ENCODE peak calls at places on chromosomes 6 and 20, in six cellular contexts. One of them, this sample, is unnamed.

GRCh38 chr6:81793811-81794210 is 41.3 kb upstream of the TENT5A start:
- DNase-seq in A549: no peak
- DNase-seq in H1: no peak
- DNase-seq in HepG2: no peak
- DNase-seq in endothelial cell of umbilical vein: no peak
- DNase-seq in K562: no peak
- DNase-seq in this sample: no peak

GRCh38 chr20:31671324-31671723 is 33.6 kb downstream of the COX4I2 start:
- DNase-seq in A549: no peak
- DNase-seq in K562: no peak
- DNase-seq in HepG2: no peak
- DNase-seq in H1: no peak
- DNase-seq in endothelial cell of umbilical vein: no peak
- DNase-seq in this sample: no peak

GRCh38 chr6:151025076-151025475 is 159.6 kb downstream of the MTHFD1L start:
- DNase-seq in endothelial cell of umbilical vein: no peak
- DNase-seq in K562: no peak
- DNase-seq in H1: no peak
- DNase-seq in HepG2: no peak
- DNase-seq in A549: no peak
- DNase-seq in this sample: no peak

GRCh38 chr6:14474816-14475215 is 357.2 kb downstream of the CD83 start:
- DNase-seq in K562: peak
- DNase-seq in endothelial cell of umbilical vein: no peak
- DNase-seq in A549: no peak
- DNase-seq in HepG2: no peak
- DNase-seq in H1: no peak
- DNase-seq in this sample: no peak

GRCh38 chr20:20364016-20364746 is 3.7 kb upstream of the INSM1 start:
- DNase-seq in H1: peak
- DNase-seq in endothelial cell of umbilical vein: no peak
- DNase-seq in K562: no peak
- DNase-seq in A549: no peak
- DNase-seq in HepG2: no peak
- DNase-seq in this sample: peak

GRCh38 chr20:20369353-20370086 is 1.6 kb downstream of the INSM1 start:
- DNase-seq in HepG2: no peak
- DNase-seq in A549: peak
- DNase-seq in endothelial cell of umbilical vein: no peak
- DNase-seq in H1: peak
- DNase-seq in K562: no peak
- DNase-seq in this sample: peak

GRCh38 chr6:112879920-112880413 is 532.8 kb downstream of the RFPL4B start:
- DNase-seq in A549: peak
- DNase-seq in endothelial cell of umbilical vein: no peak
- DNase-seq in H1: peak
- DNase-seq in HepG2: peak
- DNase-seq in K562: peak
- DNase-seq in this sample: peak

GRCh38 chr6:157614026-157614484 is 209.0 kb upstream of the SNX9 start:
- DNase-seq in H1: no peak
- DNase-seq in HepG2: peak
- DNase-seq in endothelial cell of umbilical vein: no peak
- DNase-seq in A549: no peak
- DNase-seq in K562: no peak
- DNase-seq in this sample: no peak

GRCh38 chr6:21402368-21402767 is 191.2 kb upstream of the SOX4 start:
- DNase-seq in HepG2: no peak
- DNase-seq in K562: no peak
- DNase-seq in H1: no peak
- DNase-seq in A549: no peak
- DNase-seq in endothelial cell of umbilical vein: no peak
- DNase-seq in this sample: no peak

GRCh38 chr20:854601-855000 is 21.1 kb downstream of the FAM110A start:
- DNase-seq in H1: no peak
- DNase-seq in endothelial cell of umbilical vein: no peak
- DNase-seq in K562: no peak
- DNase-seq in HepG2: no peak
- DNase-seq in A549: no peak
- DNase-seq in this sample: no peak

DNA sequence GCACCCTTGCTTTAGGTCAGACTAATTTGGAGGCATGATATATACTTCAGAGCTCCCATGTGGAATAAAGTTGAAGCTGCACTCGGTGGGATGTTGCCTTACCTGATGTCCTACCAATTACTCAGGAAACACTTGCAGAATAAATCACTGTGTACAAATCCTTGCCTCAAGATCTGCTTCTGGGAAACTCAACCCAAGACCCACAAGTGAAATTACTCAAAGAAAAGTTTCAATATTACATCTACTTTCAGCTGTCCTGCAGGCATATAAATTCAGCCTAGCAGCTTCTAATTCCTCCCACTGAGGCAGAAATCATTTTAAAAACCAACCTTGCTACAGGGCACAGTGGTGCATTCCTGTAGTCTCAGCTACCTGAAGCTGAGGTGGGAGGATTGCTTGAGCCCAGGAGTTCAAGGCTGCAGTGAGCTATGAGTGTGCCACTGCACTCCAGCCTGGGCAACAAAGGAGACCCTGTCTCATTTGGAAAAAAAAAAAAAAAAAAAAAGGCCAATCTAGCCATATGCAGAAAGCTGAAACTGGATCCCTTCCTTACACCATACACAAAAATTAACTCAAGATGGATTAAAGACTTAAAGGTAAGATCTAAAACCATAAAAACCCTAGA is 20.7 kb upstream of the DCDC2 start:
- DNase-seq in H1: no peak
- DNase-seq in A549: no peak
- DNase-seq in HepG2: peak
- DNase-seq in endothelial cell of umbilical vein: no peak
- DNase-seq in K562: no peak
- DNase-seq in this sample: no peak
- TF ChIP-seq JUN in H1: no peak
- TF ChIP-seq JUN in A549: no peak
- TF ChIP-seq JUN in HepG2: no peak
- TF ChIP-seq JUN in endothelial cell of umbilical vein: no peak
- TF ChIP-seq JUN in K562: no peak
- TF ChIP-seq JUN in this sample: no peak

GRCh38 chr6:107821591-107821990 is 2.5 kb downstream of the SCML4 start:
- DNase-seq in HepG2: no peak
- DNase-seq in A549: no peak
- DNase-seq in endothelial cell of umbilical vein: no peak
- DNase-seq in K562: no peak
- DNase-seq in H1: no peak
- DNase-seq in this sample: no peak
- TF ChIP-seq JUN in HepG2: no peak
- TF ChIP-seq JUN in A549: no peak
- TF ChIP-seq JUN in endothelial cell of umbilical vein: no peak
- TF ChIP-seq JUN in K562: no peak
- TF ChIP-seq JUN in H1: no peak
- TF ChIP-seq JUN in this sample: no peak

DNA sequence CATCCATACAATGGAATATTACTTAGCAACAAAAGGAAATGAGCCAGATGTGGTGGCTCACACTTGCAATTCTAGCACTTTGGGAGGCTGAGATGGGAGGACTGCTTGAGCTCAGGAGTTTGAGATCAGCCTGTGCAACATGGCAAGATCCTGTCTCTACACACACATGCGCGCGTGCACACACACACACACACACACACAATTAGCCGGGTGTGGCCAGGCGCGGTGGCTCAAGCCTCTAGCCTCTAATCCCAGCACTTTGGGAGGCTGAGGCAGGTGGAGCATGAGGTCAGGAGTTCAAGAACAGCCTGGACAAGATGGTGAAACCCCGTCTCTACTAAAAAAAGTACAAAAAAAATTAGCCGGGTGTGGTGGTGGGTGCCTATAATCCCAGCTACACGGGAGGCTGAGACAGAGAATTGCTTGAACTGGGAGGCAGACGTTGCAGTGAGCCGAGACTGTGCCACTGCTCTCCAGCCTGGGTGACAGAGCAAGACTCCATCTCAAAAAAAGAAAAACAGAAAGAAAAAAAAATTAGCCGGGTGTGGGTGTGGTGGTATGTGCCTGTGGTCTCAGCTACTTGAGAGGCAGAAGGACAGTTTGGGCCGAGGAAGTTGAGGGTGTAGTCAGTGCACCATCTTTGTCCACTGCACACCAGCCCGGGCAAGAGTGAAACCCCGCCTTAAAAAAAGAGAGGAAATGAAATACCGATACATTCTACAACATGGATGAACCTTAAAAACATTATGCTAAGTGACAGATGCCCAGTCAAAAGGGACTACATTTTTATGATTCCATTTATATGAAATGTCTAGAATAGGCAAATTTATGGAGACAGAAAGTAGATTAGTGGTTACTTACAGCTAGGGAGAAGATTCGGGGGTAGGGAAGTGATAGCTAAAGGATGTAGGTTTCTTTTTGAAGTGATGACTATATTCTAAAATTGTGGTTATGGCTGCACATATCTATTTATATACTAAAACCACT is 52.5 kb downstream of the RBL1 start:
- DNase-seq in endothelial cell of umbilical vein: no peak
- DNase-seq in A549: no peak
- DNase-seq in K562: no peak
- DNase-seq in HepG2: no peak
- DNase-seq in H1: no peak
- DNase-seq in this sample: no peak
- TF ChIP-seq JUN in endothelial cell of umbilical vein: no peak
- TF ChIP-seq JUN in A549: no peak
- TF ChIP-seq JUN in K562: no peak
- TF ChIP-seq JUN in HepG2: no peak
- TF ChIP-seq JUN in H1: no peak
- TF ChIP-seq JUN in this sample: no peak

GRCh38 chr6:138795809-138796469 is at the start of gene ECT2L:
- DNase-seq in A549: no peak
- DNase-seq in H1: peak
- DNase-seq in endothelial cell of umbilical vein: peak
- DNase-seq in HepG2: no peak
- DNase-seq in K562: no peak
- DNase-seq in this sample: peak
- TF ChIP-seq JUN in A549: no peak
- TF ChIP-seq JUN in H1: no peak
- TF ChIP-seq JUN in endothelial cell of umbilical vein: no peak
- TF ChIP-seq JUN in HepG2: no peak
- TF ChIP-seq JUN in K562: no peak
- TF ChIP-seq JUN in this sample: no peak

DNA sequence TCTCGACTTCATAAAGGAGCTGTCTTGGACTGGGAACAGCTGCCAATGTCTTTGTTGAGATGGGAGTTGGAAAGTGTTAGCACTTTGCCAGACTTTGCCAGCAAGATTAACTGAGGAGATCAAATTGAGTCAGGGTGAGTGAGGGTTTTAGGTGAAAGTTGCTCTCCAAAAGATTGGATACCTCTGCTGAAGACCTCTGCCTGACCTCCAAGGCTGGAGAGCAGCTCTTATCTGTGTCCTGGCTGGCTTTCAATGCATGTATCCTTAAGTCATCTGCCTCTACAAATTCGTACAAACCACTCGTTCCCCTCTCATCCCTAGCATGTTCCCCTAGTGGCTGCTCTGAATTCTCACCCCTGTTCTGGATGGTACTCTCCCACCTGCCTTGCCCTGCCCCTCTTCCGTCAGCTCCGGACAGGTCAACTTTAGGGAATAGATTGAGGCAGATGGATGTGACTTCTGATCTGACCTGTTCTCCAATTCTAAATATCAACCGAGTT is at the start of gene EFCAB8:
- DNase-seq in A549: no peak
- DNase-seq in H1: no peak
- DNase-seq in endothelial cell of umbilical vein: no peak
- DNase-seq in K562: peak
- DNase-seq in HepG2: no peak
- DNase-seq in this sample: no peak
- TF ChIP-seq JUN in A549: no peak
- TF ChIP-seq JUN in H1: no peak
- TF ChIP-seq JUN in endothelial cell of umbilical vein: no peak
- TF ChIP-seq JUN in K562: no peak
- TF ChIP-seq JUN in HepG2: no peak
- TF ChIP-seq JUN in this sample: no peak

DNA sequence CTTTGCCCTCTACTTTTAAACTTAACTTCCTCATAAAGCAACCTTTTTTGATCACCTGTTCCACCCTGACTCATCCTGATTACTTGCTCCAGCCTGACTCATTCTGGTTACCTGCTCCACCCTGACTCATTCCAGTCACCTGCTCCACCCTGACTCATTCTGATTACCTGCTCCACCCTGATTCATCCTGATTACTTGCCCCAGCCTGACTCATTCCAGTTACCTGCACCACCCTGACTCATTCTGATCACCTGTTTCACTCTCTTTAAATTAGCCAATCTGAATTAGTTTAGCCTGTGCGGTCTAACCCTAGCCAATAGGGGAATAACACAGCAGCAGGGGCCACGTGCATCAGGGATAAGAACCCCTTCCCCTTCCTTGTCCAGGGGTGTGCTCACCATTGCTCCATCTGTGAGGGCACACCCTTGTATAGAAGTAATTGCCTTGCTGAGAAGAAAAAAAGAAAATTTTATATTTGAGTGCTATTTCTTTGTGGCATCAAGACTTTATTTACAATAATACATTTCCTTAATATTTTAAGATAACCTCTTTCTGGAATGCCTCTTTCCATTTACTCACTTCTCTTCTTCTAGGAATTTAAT is 17.9 kb downstream of the HLA-G start:
- DNase-seq in HepG2: peak
- DNase-seq in endothelial cell of umbilical vein: no peak
- DNase-seq in A549: peak
- DNase-seq in H1: no peak
- DNase-seq in K562: no peak
- DNase-seq in this sample: no peak
- TF ChIP-seq JUN in HepG2: no peak
- TF ChIP-seq JUN in endothelial cell of umbilical vein: no peak
- TF ChIP-seq JUN in A549: no peak
- TF ChIP-seq JUN in H1: no peak
- TF ChIP-seq JUN in K562: no peak
- TF ChIP-seq JUN in this sample: no peak

DNA sequence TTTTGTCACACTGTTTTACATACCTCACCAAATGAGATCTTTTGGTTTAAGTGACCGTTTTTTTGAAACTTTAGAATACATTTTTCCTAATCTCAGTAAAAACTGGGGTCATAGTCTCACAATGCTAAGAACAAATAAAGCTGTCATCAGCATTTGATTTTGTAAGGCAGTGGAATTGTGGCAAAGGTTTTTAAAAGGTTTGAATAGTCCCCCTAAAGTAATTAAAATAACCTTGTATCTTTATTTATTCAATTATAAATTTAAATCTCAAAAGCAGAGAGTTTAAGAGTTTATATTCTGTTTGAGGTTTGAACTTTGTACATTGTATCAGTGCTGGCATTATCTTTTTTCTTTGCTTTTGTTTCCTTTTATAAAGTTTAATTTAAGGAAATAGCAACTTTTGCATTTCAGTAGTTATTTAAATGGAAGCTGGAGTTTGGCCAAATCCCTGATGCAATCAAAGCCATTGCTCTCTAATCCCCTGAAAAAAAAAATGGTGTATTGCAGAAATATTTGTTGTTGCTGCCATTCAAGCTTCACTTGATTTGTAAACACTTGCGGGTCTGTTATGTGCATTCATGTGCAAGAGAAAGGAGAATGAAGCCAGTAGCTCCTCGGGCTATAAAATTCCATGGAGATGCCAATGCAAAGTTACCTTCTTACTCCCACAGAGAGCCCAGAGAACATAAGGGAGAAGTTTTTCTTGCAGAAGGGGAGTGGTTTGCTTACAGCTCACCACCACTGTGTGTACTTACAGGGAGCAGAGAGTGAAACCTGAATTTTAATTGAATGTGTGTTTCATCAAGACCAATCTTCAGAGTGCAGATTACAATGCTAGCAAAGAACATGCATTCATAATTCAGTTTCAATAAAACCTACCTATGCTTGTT is 391.8 kb downstream of the ARHGAP18 start:
- DNase-seq in A549: peak
- DNase-seq in endothelial cell of umbilical vein: peak
- DNase-seq in H1: no peak
- DNase-seq in HepG2: no peak
- DNase-seq in K562: no peak
- DNase-seq in this sample: no peak
- TF ChIP-seq JUN in A549: no peak
- TF ChIP-seq JUN in endothelial cell of umbilical vein: no peak
- TF ChIP-seq JUN in H1: no peak
- TF ChIP-seq JUN in HepG2: no peak
- TF ChIP-seq JUN in K562: no peak
- TF ChIP-seq JUN in this sample: no peak

This sample was measured in WTC11.